ENCODE peak calls at places on chromosomes 13 and 19, in four cellular contexts. L is mucosa of descending colon; R is CD4-positive, alpha-beta memory T cell; X is IMR-90. D is an unnamed sample.

GRCh38 chr13:113724016-113724758 is 34.8 kb upstream of the TMEM255B start:
- DNase-seq in L (no peak), R (no peak), X (no peak), D (no peak)

GRCh38 chr13:75226755-75227435 is 255.1 kb downstream of the TBC1D4 start:
- DNase-seq in L (no peak), R (no peak), X (peak; percentile 86), D (peak; percentile 88)

GRCh38 chr13:66513728-66514127 is 716.4 kb downstream of the PCDH9 start:
- DNase-seq in L (no peak), R (no peak), X (peak; percentile 16), D (no peak)

GRCh38 chr19:33426621-33427475 is 53.3 kb downstream of the CEBPG start:
- DNase-seq in L (no peak), R (no peak), X (no peak), D (no peak)

GRCh38 chr19:51458051-51458645 is at the start of gene SIGLEC8:
- DNase-seq in L (no peak), R (no peak), X (no peak), D (no peak)

GRCh38 chr13:26921918-26922317 is 161.3 kb upstream of the GPR12 start:
- DNase-seq in L (no peak), R (no peak), X (no peak), D (no peak)

GRCh38 chr19:27709496-27709895 is 1503.5 kb downstream of the UQCRFS1 start:
- DNase-seq in L (no peak), R (no peak), X (no peak), D (no peak)

GRCh38 chr19:35030257-35031071 is at the start of gene SCN1B:
- DNase-seq in L (peak; percentile 44), R (peak; percentile 42), X (peak; percentile 55), D (peak; percentile 63)

GRCh38 chr19:38665950-38666661 is 18.7 kb downstream of the ACTN4 start:
- DNase-seq in L (peak; percentile 59), R (no peak), X (peak; percentile 51), D (no peak)

GRCh38 chr19:53019684-53020083 is 6.0 kb downstream of the ERVV-1 start:
- DNase-seq in L (peak; percentile 45), R (no peak), X (no peak), D (no peak)

GRCh38 chr19:42657551-42657950 is 62.8 kb upstream of the CEACAM8 start:
- DNase-seq in L (no peak), R (no peak), X (peak; percentile 39), D (peak; percentile 25)

GRCh38 chr13:102648046-102648445 is 46.8 kb downstream of the METTL21C start:
- DNase-seq in L (no peak), R (no peak), X (no peak), D (peak; percentile 5)

GRCh38 chr13:94710081-94710809 is 2.1 kb downstream of the SOX21 start:
- DNase-seq in L (no peak), R (no peak), X (no peak), D (no peak)

GRCh38 chr19:43101950-43102349 is 19.4 kb upstream of the PSG2 start:
- DNase-seq in L (no peak), R (no peak), X (no peak), D (no peak)

GRCh38 chr19:7979011-7979410 is 26.4 kb downstream of the ELAVL1 start:
- DNase-seq in L (no peak), R (no peak), X (no peak), D (no peak)

GRCh38 chr13:73417012-73417615 is 358.3 kb downstream of the KLF5 start:
- DNase-seq in L (no peak), R (no peak), X (no peak), D (no peak)

GRCh38 chr13:110520431-110521295 is 40.9 kb downstream of the RAB20 start:
- DNase-seq in L (peak; percentile 84), R (no peak), X (peak; percentile 53), D (no peak)

GRCh38 chr19:13212759-13213330 is 62.6 kb downstream of the IER2 start:
- DNase-seq in L (peak; percentile 72), R (peak; percentile 62), X (peak; percentile 43), D (peak; percentile 33)

GRCh38 chr19:10184636-10185035 is 10.1 kb downstream of the DNMT1 start:
- DNase-seq in L (no peak), R (no peak), X (no peak), D (peak; percentile 15)

DNA sequence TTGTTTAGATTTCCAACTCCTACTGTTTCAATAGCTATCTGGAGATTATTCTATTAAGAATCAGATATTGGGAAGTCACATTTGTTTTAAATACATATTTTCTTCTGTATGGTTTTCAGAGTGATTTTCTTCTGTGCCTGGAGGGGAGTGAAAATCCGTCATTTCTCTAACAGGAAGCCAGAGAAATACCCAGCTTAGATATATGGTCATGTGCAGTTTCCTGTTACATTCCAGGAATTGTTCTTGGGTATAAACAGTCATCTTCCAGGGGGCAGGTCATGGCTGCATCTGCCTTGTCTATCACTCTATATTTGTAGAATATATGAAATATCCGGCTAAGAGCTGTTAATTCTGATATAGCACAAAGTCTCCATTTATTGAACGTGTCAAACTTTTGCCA is 77.5 kb upstream of the MIR17HG start:
- DNase-seq in L (no peak), R (no peak), X (no peak), D (no peak)
- H3K4me1 ChIP-seq in L (no peaks in the 10 kb centered on the region), R (no peaks in the 10 kb centered on the region), X (no peaks in the 10 kb centered on the region), D (no peaks in the 10 kb centered on the region)

GRCh38 chr19:14565765-14566711 is 5.8 kb downstream of the NDUFB7 start:
- DNase-seq in L (no peak), R (no peak), X (no peak), D (no peak)

GRCh38 chr19:14566712-14567077 is 5.2 kb downstream of the NDUFB7 start:
- DNase-seq in L (no peak), R (no peak), X (no peak), D (no peak)

GRCh38 chr19:14565298-14565679 is 6.6 kb downstream of the NDUFB7 start:
- DNase-seq in L (no peak), R (no peak), X (no peak), D (peak; percentile 53)

GRCh38 chr19:14563989-14564650 is 7.7 kb downstream of the NDUFB7 start:
- DNase-seq in L (peak; percentile 50), R (peak; percentile 32), X (no peak), D (peak; percentile 45)

GRCh38 chr19:14567079-14567478 is 4.8 kb downstream of the NDUFB7 start:
- DNase-seq in L (no peak), R (no peak), X (no peak), D (no peak)
- H3K4me1 ChIP-seq in L (peaks cover 23% of the 10 kb centered on the region), R (peaks cover 21% of the 10 kb centered on the region), X (peaks cover 3% of the 10 kb centered on the region), D (peaks cover 28% of the 10 kb centered on the region)

GRCh38 chr13:40527914-40528313 is 138.5 kb downstream of the FOXO1 start:
- DNase-seq in L (no peak), R (no peak), X (no peak), D (no peak)
- H3K4me1 ChIP-seq in L (no peaks in the 10 kb centered on the region), R (peaks cover 16% of the 10 kb centered on the region), X (no peaks in the 10 kb centered on the region), D (no peaks in the 10 kb centered on the region)

DNA sequence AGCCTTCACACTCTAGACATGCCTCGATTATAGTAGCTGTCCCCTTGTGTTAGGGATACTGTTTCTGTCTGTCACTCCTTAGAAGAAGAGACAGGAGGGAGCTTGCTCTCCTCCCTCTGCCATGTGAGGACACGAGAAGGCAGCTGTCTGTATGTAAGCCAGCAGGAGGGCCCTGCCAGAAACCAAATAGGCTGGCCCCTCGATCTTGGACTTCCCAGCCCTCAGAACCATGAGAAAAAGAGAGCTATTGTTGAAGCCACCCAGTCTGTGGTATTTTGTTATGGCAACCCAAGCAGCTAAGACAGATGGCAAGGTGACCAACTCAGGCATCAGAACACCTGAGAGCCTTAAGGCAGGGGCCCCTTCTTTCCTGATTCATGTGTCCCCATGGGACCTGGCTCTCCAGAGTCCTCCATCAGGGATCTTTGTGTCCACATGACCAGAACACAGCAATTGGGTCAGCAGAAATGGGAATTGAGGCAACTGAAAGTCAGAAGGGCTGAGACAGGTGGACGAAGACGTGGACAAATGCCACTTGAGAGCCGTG is 65.6 kb upstream of the NPAS1 start:
- DNase-seq in L (no peak), R (no peak), X (no peak), D (no peak)
- H3K4me1 ChIP-seq in L (peaks cover 48% of the 10 kb centered on the region), R (peaks cover 94% of the 10 kb centered on the region), X (peaks cover 33% of the 10 kb centered on the region), D (peaks cover 29% of the 10 kb centered on the region)

GRCh38 chr19:6536138-6536671 is 5.4 kb downstream of the TNFSF9 start:
- DNase-seq in L (peak; percentile 64), R (peak; percentile 87), X (no peak), D (peak; percentile 67)
- H3K4me1 ChIP-seq in L (peaks cover 13% of the 10 kb centered on the region), R (peaks cover 44% of the 10 kb centered on the region), X (no peaks in the 10 kb centered on the region), D (peaks cover 34% of the 10 kb centered on the region)

D was measured in mammary epithelial cell.